ENCODE peak calls at places on chromosome 9, in five cellular contexts. L is H1, T is GM12878, F is HCT116, B is HepG2. E is an unnamed sample.

GRCh38 chr9:98314381-98315066 is 59.1 kb upstream of the TBC1D2 start:
- DNase-seq in L (no peak), T (no peak), F (no peak), B (no peak), E (no peak)

GRCh38 chr9:21795483-21795882 is 7.0 kb upstream of the MTAP start:
- DNase-seq in L (no peak), T (no peak), F (no peak), B (no peak), E (no peak)

GRCh38 chr9:133979124-133979920 is 12.8 kb downstream of the VAV2 start:
- DNase-seq in L (no peak), T (no peak), F (no peak), B (peak), E (no peak)

GRCh38 chr9:124602204-124602603 is 95.0 kb upstream of the NR5A1 start:
- DNase-seq in L (no peak), T (no peak), F (no peak), B (peak), E (peak)

GRCh38 chr9:18673179-18673578 is 199.2 kb downstream of the ADAMTSL1 start:
- DNase-seq in L (no peak), T (no peak), F (no peak), B (no peak), E (no peak)

GRCh38 chr9:134624119-134624826 is 17.3 kb upstream of the COL5A1 start:
- DNase-seq in L (no peak), T (no peak), F (no peak), B (no peak), E (no peak)

GRCh38 chr9:91740713-91741112 is 209.3 kb downstream of the ROR2 start:
- DNase-seq in L (no peak), T (no peak), F (no peak), B (no peak), E (no peak)

GRCh38 chr9:107929439-107929838 is 439.9 kb upstream of the KLF4 start:
- DNase-seq in L (no peak), T (no peak), F (no peak), B (no peak), E (peak)

GRCh38 chr9:120175031-120175430 is 404.9 kb downstream of the CDK5RAP2 start:
- DNase-seq in L (no peak), T (no peak), F (no peak), B (no peak), E (no peak)

GRCh38 chr9:82531795-82532194 is 531.1 kb downstream of the RASEF start:
- DNase-seq in L (no peak), T (no peak), F (no peak), B (peak), E (no peak)

GRCh38 chr9:113920872-113921271 is 44.8 kb downstream of the ZNF618 start:
- DNase-seq in L (no peak), T (no peak), F (no peak), B (no peak), E (no peak)

GRCh38 chr9:86924206-86924605 is 23.1 kb downstream of the GAS1 start:
- DNase-seq in L (no peak), T (no peak), F (no peak), B (no peak), E (no peak)
- TF ChIP-seq JUND in L (no peak), T (no peak), F (no peak), B (no peak), E (no peak)

GRCh38 chr9:125829743-125830142 is 82.6 kb downstream of the PBX3 start:
- DNase-seq in L (no peak), T (peak), F (no peak), B (no peak), E (no peak)
- TF ChIP-seq JUND in L (no peak), T (no peak), F (no peak), B (no peak), E (no peak)

DNA sequence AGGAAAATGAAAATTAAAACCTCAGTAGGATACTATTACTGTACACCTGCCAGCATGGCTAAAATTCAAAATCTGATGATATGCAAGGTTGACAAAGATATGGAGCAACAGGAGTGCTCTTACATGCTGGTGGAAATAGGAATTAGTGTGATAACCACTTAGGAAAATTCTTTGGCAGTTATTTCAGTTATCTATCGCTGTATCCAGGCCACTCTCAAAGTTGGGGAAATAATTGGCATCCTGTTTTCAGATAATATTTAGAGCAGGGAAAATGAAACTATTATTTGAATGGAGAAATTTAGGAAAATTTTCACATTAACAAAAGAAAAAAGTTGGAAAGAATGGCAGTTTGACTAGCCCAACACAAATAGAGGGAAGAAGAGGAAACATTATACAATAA is 50.9 kb downstream of the KIAA1958 start:
- DNase-seq in L (no peak), T (no peak), F (no peak), B (no peak), E (no peak)
- TF ChIP-seq JUND in L (no peak), T (no peak), F (no peak), B (no peak), E (no peak)

DNA sequence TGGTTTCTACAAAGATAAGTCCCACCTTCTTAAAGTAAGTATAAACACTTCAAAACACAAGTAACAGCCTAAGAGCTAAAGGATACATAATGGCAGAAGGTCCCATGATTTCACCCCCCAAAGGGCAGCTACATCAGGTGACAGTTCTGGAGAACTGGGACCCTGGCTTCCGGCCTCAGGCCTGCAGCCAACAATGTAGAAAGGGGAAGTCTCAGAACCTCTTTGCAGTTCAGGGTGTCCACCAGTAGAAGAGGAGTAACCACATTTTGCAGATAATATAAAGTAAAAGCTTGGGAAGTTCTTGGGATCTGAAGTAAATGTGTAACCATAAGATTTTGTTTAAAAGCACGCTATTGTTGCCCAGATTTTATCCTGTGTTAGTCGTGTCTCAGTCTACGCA is 267.4 kb upstream of the VLDLR start:
- DNase-seq in L (no peak), T (no peak), F (no peak), B (no peak), E (no peak)
- TF ChIP-seq JUND in L (no peak), T (no peak), F (no peak), B (no peak), E (no peak)

GRCh38 chr9:27765931-27766835 is 192.9 kb upstream of the C9orf72 start:
- DNase-seq in L (no peak), T (no peak), F (no peak), B (no peak), E (no peak)
- TF ChIP-seq JUND in L (no peak), T (no peak), F (no peak), B (no peak), E (no peak)

GRCh38 chr9:89543057-89543456 is 45.1 kb upstream of the SEMA4D start:
- DNase-seq in L (no peak), T (no peak), F (no peak), B (no peak), E (no peak)

GRCh38 chr9:89544280-89544664 is 46.4 kb upstream of the SEMA4D start:
- DNase-seq in L (no peak), T (no peak), F (no peak), B (no peak), E (no peak)

GRCh38 chr9:89541798-89542197 is 43.9 kb upstream of the SEMA4D start:
- DNase-seq in L (no peak), T (no peak), F (no peak), B (no peak), E (no peak)

GRCh38 chr9:89543621-89544279 is 45.8 kb upstream of the SEMA4D start:
- DNase-seq in L (no peak), T (no peak), F (no peak), B (no peak), E (no peak)

DNA sequence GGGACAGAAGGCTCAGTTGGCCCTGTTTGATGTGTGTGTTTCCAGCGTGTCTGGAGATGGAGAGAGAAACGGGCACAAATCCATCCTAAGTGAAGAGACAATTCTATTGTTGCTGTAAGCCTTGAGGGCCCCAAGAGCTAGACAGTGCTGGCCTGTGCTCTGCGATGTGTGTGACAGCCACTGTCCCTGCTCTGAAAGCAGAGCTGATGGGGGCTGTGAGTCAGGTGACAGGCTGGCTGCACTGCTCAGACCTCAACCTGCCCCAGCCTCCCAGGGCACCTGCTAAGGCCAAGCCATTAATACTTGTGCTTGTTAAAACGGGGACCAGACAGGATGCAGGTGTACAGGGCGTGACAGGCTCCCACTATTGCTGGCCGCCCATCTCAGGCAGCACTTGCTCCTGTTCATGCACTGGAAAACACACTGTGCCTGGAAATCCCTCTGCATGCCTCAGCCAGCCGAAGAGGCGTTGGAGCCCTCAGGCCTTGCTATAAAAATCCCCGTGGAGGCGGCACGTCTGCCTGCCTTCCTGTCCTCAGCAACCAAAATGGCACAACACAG is 44.6 kb upstream of the SEMA4D start:
- DNase-seq in L (no peak), T (no peak), F (no peak), B (no peak), E (no peak)
- TF ChIP-seq JUND in L (no peak), T (no peak), F (no peak), B (no peak), E (no peak)

GRCh38 chr9:110192531-110193326 is 15.2 kb downstream of the C9orf152 start:
- DNase-seq in L (no peak), T (no peak), F (no peak), B (no peak), E (no peak)
- TF ChIP-seq JUND in L (no peak), T (no peak), F (no peak), B (no peak), E (no peak)

GRCh38 chr9:80775515-80775914 is 913.8 kb downstream of the TLE1 start:
- DNase-seq in L (no peak), T (no peak), F (no peak), B (no peak), E (no peak)
- TF ChIP-seq JUND in L (no peak), T (no peak), F (no peak), B (no peak), E (no peak)